ENCODE peak calls at places on chromosome 18, in four cellular contexts. One of them, this sample, is unnamed.
A peak's percentile ranks its signal among the peaks of the same experiment; 100 is the strongest.

GRCh38 chr18:76805221-76805620 is 17.1 kb upstream of the ZNF236 start:
- DNase-seq in AG09309: no peak
- DNase-seq in sigmoid colon: no peak
- DNase-seq in MCF 10A: peak; percentile 50
- DNase-seq in this sample: no peak

GRCh38 chr18:21362921-21363320 is 120.9 kb downstream of the GREB1L start:
- DNase-seq in AG09309: no peak
- DNase-seq in sigmoid colon: no peak
- DNase-seq in MCF 10A: no peak
- DNase-seq in this sample: no peak

GRCh38 chr18:47150824-47151366 is 595 bp upstream of the HDHD2 start:
- DNase-seq in AG09309: no peak
- DNase-seq in sigmoid colon: no peak
- DNase-seq in MCF 10A: peak; percentile 36
- DNase-seq in this sample: no peak

GRCh38 chr18:34970106-34970505 is 71.1 kb upstream of the MAPRE2 start:
- DNase-seq in AG09309: no peak
- DNase-seq in sigmoid colon: no peak
- DNase-seq in MCF 10A: peak; percentile 23
- DNase-seq in this sample: no peak

GRCh38 chr18:47215554-47216138 is 35.8 kb downstream of the SKOR2 start:
- DNase-seq in AG09309: peak; percentile 20
- DNase-seq in sigmoid colon: no peak
- DNase-seq in MCF 10A: peak; percentile 61
- DNase-seq in this sample: no peak

GRCh38 chr18:74598350-74599001 is 806 bp downstream of the ZNF407 start:
- DNase-seq in AG09309: no peak
- DNase-seq in sigmoid colon: peak; percentile 80
- DNase-seq in MCF 10A: peak; percentile 37
- DNase-seq in this sample: no peak

GRCh38 chr18:54964741-54965140 is 5.5 kb upstream of the CCDC68 start:
- DNase-seq in AG09309: no peak
- DNase-seq in sigmoid colon: no peak
- DNase-seq in MCF 10A: no peak
- DNase-seq in this sample: no peak

GRCh38 chr18:77012751-77013550 is 119.6 kb downstream of the MBP start:
- DNase-seq in AG09309: no peak
- DNase-seq in sigmoid colon: no peak
- DNase-seq in MCF 10A: peak; percentile 21
- DNase-seq in this sample: no peak

GRCh38 chr18:13392029-13392750 is 173.6 kb downstream of the LDLRAD4 start:
- DNase-seq in AG09309: no peak
- DNase-seq in sigmoid colon: peak; percentile 59
- DNase-seq in MCF 10A: no peak
- DNase-seq in this sample: peak; percentile 46
- TF ChIP-seq CTCF in AG09309: no peak
- TF ChIP-seq CTCF in sigmoid colon: no peak
- TF ChIP-seq CTCF in MCF 10A: no peak
- TF ChIP-seq CTCF in this sample: no peak

GRCh38 chr18:63292844-63293683 is 26.5 kb downstream of the BCL2 start:
- DNase-seq in AG09309: no peak
- DNase-seq in sigmoid colon: no peak
- DNase-seq in MCF 10A: no peak
- DNase-seq in this sample: no peak
- TF ChIP-seq CTCF in AG09309: no peak
- TF ChIP-seq CTCF in sigmoid colon: no peak
- TF ChIP-seq CTCF in MCF 10A: no peak
- TF ChIP-seq CTCF in this sample: no peak

DNA sequence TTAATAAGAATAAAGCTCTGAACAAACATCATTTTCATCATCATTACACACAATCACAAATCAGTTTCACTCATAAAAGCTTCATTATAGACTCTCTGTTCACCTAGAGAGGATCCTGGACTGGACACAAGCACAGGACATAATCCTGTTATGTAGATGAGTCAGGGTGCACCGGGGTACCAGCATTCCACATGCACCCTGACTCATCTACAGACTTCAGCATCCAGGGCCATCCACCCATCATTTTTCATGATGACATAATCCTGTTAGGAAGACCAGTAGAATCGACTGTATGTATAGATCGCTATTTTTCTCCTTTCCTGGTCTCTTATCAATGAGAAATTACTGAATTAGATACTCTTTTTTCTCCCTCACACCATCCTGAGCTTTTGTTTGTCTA is 73.7 kb upstream of the PIK3C3 start:
- DNase-seq in AG09309: no peak
- DNase-seq in sigmoid colon: no peak
- DNase-seq in MCF 10A: peak; percentile 51
- DNase-seq in this sample: no peak
- TF ChIP-seq CTCF in AG09309: no peak
- TF ChIP-seq CTCF in sigmoid colon: no peak
- TF ChIP-seq CTCF in MCF 10A: no peak
- TF ChIP-seq CTCF in this sample: no peak

GRCh38 chr18:44458777-44459176 is 221.9 kb upstream of the SETBP1 start:
- DNase-seq in AG09309: peak; percentile 60
- DNase-seq in sigmoid colon: no peak
- DNase-seq in MCF 10A: peak; percentile 50
- DNase-seq in this sample: no peak
- TF ChIP-seq CTCF in AG09309: peak; percentile 35
- TF ChIP-seq CTCF in sigmoid colon: no peak
- TF ChIP-seq CTCF in MCF 10A: peak; percentile 5
- TF ChIP-seq CTCF in this sample: peak; percentile 26

GRCh38 chr18:40976050-40976449 is 979.0 kb upstream of the PIK3C3 start:
- DNase-seq in AG09309: no peak
- DNase-seq in sigmoid colon: no peak
- DNase-seq in MCF 10A: no peak
- DNase-seq in this sample: peak; percentile 54
- TF ChIP-seq CTCF in AG09309: no peak
- TF ChIP-seq CTCF in sigmoid colon: no peak
- TF ChIP-seq CTCF in MCF 10A: no peak
- TF ChIP-seq CTCF in this sample: no peak

GRCh38 chr18:68355637-68356036 is 359.3 kb downstream of the TMX3 start:
- DNase-seq in AG09309: no peak
- DNase-seq in sigmoid colon: no peak
- DNase-seq in MCF 10A: no peak
- DNase-seq in this sample: no peak

DNA sequence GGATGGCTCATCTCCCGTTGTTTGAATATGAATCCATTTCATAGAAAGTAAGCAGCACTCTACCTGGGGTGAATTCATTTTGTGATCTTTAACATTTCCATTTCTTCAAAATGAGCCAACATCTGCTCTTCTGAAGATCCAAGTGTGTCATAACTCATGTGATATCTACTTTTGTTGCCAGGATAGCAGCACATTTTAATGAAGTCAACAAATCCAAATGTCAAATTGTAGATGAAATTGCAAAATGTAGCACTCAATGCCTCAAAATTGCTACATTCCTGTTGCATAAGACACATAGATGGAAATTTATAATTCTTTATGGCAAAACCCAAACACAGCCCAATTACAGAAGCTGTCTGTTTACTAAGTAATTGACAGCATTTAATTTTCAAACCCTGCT is 360.7 kb downstream of the TMX3 start:
- DNase-seq in AG09309: no peak
- DNase-seq in sigmoid colon: no peak
- DNase-seq in MCF 10A: no peak
- DNase-seq in this sample: no peak
- TF ChIP-seq CTCF in AG09309: no peak
- TF ChIP-seq CTCF in sigmoid colon: no peak
- TF ChIP-seq CTCF in MCF 10A: no peak
- TF ChIP-seq CTCF in this sample: no peak

DNA sequence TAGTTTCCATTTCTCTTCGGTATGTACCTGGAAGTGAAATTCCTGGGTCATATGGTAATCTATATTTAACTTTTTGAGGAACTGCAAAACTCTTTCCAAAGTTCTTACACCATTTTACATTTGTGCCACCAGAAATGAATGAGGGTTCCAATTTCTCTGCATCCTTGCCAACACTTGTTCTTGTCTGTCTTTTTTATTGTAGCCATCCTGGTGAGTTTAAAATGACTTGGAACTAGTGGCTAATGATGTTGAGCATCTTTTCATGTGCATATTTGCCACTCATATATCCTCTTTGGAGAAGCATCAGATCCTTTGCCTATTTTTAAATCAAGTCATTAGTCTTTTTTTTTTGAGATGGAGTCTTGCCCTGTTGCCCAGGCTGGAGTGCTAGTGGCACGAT is 59.4 kb downstream of the MALT1 start:
- DNase-seq in AG09309: no peak
- DNase-seq in sigmoid colon: no peak
- DNase-seq in MCF 10A: no peak
- DNase-seq in this sample: no peak
- TF ChIP-seq CTCF in AG09309: no peak
- TF ChIP-seq CTCF in sigmoid colon: no peak
- TF ChIP-seq CTCF in MCF 10A: no peak
- TF ChIP-seq CTCF in this sample: no peak

GRCh38 chr18:25886283-25886682 is 204.1 kb downstream of the SS18 start:
- DNase-seq in AG09309: no peak
- DNase-seq in sigmoid colon: no peak
- DNase-seq in MCF 10A: no peak
- DNase-seq in this sample: no peak
- TF ChIP-seq CTCF in AG09309: no peak
- TF ChIP-seq CTCF in sigmoid colon: no peak
- TF ChIP-seq CTCF in MCF 10A: no peak
- TF ChIP-seq CTCF in this sample: no peak

This sample was measured in chondrocyte.